ENCODE peak calls at places on chromosomes 13 and 19, in nine cellular contexts. R, V, T, S, D, J, Q, N and E are unnamed samples.

GRCh38 chr13:113843864-113844556 is 19.9 kb downstream of the GAS6 start:
- DNase-seq in Q (peak; percentile 65), R (no peak), S (no peak), T (no peak), N (no peak), V (peak; percentile 30), J (no peak), D (no peak), E (no peak)

GRCh38 chr13:48853381-48854102 is 122.2 kb upstream of the FNDC3A start:
- DNase-seq in R (no peak), S (no peak), D (no peak), V (no peak), T (no peak), N (peak; percentile 67), Q (no peak), J (no peak), E (no peak)

GRCh38 chr19:35267818-35268545 is 780 bp upstream of the USF2 start:
- DNase-seq in R (peak; percentile 68), D (peak; percentile 65), V (peak; percentile 74), T (peak; percentile 89), Q (peak; percentile 90), N (peak; percentile 67), S (peak; percentile 56), J (peak; percentile 57), E (peak; percentile 83)

GRCh38 chr13:102141625-102142472 is 260.0 kb downstream of the FGF14 start:
- DNase-seq in R (no peak), D (no peak), V (no peak), Q (no peak), N (peak; percentile 35), T (peak; percentile 31), S (no peak), J (no peak), E (no peak)

GRCh38 chr19:10193666-10194499 is 870 bp downstream of the DNMT1 start:
- DNase-seq in N (peak; percentile 76), V (no peak), Q (no peak), D (no peak), S (peak; percentile 3), J (no peak), R (peak; percentile 22), T (no peak), E (no peak)

GRCh38 chr13:110536006-110536693 is 25.4 kb downstream of the RAB20 start:
- DNase-seq in R (no peak), D (no peak), V (peak; percentile 65), N (no peak), J (no peak), T (no peak), Q (no peak), S (no peak), E (no peak)

GRCh38 chr13:49540552-49540951 is 44.8 kb downstream of the PHF11 start:
- DNase-seq in R (no peak), V (no peak), N (peak; percentile 62), D (no peak), J (no peak), S (peak; percentile 35), Q (no peak), T (peak; percentile 5), E (no peak)

GRCh38 chr19:44939668-44940067 is 2.4 kb upstream of the APOC4 start:
- DNase-seq in R (no peak), V (no peak), J (no peak), T (no peak), N (no peak), D (no peak), Q (no peak), S (no peak), E (no peak)

GRCh38 chr13:25281937-25282332 is 5.4 kb downstream of the MTMR6 start:
- DNase-seq in N (no peak), J (no peak), S (no peak), R (no peak), T (no peak), D (no peak), V (no peak), Q (no peak), E (no peak)

GRCh38 chr19:38252935-38253691 is 3.1 kb downstream of the PPP1R14A start:
- DNase-seq in S (no peak), T (peak; percentile 43), D (no peak), N (no peak), R (no peak), J (peak; percentile 75), Q (peak; percentile 92), V (peak; percentile 33), E (peak; percentile 69)

GRCh38 chr13:102400619-102401125 is 1.2 kb downstream of the FGF14 start:
- DNase-seq in J (no peak), R (no peak), V (no peak), D (no peak), T (peak; percentile 47), N (no peak), S (no peak), Q (peak; percentile 82), E (no peak)

GRCh38 chr19:1503925-1504430 is 8.8 kb downstream of the ADAMTSL5 start:
- DNase-seq in Q (peak; percentile 76), R (no peak), N (no peak), D (no peak), T (no peak), S (no peak), J (no peak), V (no peak), E (no peak)

GRCh38 chr19:14949876-14950275 is 8.6 kb downstream of the OR7C2 start:
- DNase-seq in T (no peak), Q (no peak), S (no peak), D (no peak), N (no peak), R (no peak), J (no peak), V (no peak), E (no peak)

GRCh38 chr13:26946675-26947342 is 186.2 kb upstream of the GPR12 start:
- DNase-seq in S (peak; percentile 29), T (peak; percentile 75), N (peak; percentile 73), V (no peak), J (no peak), D (no peak), R (no peak), Q (no peak), E (no peak)

GRCh38 chr13:88979465-88980180 is 1308.5 kb downstream of the SLITRK5 start:
- DNase-seq in R (no peak), Q (no peak), S (no peak), J (no peak), T (no peak), N (no peak), V (no peak), D (no peak), E (no peak)

GRCh38 chr19:38441660-38442348 is 8.3 kb downstream of the RYR1 start:
- DNase-seq in N (no peak), J (no peak), S (no peak), T (peak; percentile 71), D (no peak), Q (no peak), R (no peak), V (no peak), E (no peak)

GRCh38 chr19:5308471-5309437 is 31.9 kb downstream of the PTPRS start:
- DNase-seq in R (peak; percentile 39), N (peak; percentile 90), J (peak; percentile 88), D (no peak), Q (peak; percentile 91), T (no peak), S (no peak), V (no peak), E (peak; percentile 66)
- H3K4me3 ChIP-seq in R (no peak overlapping the region), N (no peak overlapping the region), J (peak overlapping the region; percentile 64), D (no peak overlapping the region), Q (no peak overlapping the region), T (no peak overlapping the region), S (peak overlapping the region; percentile 47), V (no peak overlapping the region), E (no peak overlapping the region)

DNA sequence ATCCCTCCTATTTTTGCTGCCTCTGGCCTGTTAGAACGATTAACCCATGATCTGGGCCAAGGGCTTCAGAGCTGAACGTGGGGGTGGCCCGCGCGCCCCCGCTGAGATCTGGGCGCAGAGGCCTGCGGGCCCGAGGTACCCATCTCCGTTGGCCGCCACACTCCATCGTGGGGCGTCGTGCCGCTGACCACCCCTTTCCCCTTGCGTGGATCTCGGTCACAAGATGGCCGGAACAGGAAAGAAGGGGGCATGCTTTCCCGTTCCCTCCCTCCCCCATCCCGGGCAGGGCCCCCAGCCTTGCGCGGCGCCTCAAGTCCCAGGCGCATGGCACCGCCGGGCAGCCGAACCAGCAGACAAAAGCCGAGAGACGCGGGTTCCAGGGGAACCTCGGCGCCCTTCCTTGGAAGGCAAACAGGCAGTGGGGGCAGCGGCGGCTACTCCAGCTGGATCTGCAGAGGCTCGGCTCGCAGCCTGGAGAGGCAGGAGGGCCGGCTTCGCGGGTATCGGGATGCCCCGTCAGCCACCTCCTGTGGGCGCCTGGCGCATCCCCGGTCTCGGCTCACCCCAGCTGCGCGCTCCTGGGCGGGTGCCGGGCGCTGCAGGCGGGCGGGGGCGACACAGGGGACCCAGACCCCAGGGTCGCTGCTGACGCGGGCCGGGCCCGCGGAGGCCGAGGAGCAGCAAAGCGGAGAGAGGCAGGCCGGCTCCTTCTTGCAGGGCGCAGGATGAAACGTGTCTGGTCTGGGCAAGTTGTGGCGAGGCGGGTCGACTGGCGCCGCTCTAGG is 500 bp downstream of the DZIP1 start:
- DNase-seq in Q (peak; percentile 83), S (no peak), N (peak; percentile 35), V (peak; percentile 20), J (no peak), R (no peak), T (peak; percentile 77), D (no peak), E (peak; percentile 24)
- H3K27ac ChIP-seq in Q (no peak overlapping the region), S (peak overlapping the region; percentile 80), N (peak overlapping the region; percentile 80), V (peak overlapping the region; percentile 63), J (peak overlapping the region; percentile 3), R (peak overlapping the region; percentile 47), T (peak overlapping the region; percentile 62), D (no peak overlapping the region), E (peak overlapping the region; percentile 65)

DNA sequence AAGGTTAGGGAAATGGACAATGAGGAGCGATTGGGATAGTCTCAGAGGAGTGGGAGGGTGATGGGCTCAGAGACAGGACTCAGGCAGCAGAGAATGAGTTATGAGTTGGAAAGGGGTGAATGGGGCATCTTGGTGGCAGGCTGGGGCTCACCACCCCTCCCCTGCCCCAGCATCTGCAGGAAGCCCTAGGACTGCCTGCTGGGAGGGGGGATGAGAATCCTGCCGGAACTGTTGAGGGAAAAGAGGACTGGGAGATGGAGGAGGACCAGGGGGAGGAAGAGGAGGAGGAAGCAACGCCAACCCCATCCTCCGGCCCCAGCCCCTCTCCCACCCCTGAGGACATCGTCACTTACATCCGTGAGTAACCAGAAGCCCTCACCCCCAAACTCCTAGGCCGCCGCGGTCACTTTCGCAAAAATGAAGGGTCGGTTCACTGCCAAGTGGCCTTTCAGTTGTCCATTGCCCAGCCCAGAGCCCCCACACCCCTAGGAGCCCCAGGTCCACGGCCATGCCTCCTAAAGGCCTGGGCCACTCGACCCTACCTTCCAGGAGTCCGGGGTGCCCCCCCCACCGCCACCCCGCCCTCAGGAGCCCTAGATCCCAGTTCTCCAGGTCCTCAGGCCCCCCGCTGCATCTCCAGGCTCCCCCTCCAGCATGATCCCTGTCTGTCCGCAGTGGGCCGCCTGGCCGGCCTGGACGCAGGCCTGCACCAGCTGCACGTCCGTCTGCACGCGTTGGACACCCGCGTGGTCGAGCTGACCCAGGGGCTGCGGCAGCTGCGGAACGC is 764 bp downstream of the CLEC11A start:
- DNase-seq in N (no peak), Q (no peak), S (no peak), T (no peak), D (no peak), R (no peak), J (peak; percentile 19), V (no peak), E (no peak)
- H3K4me3 ChIP-seq in N (peak overlapping the region; percentile 63), Q (peak overlapping the region; percentile 2), S (peak overlapping the region; percentile 88), T (peak overlapping the region; percentile 50), D (no peak overlapping the region), R (peak overlapping the region; percentile 51), J (peak overlapping the region; percentile 85), V (peak overlapping the region; percentile 70), E (peak overlapping the region; percentile 58)

DNA sequence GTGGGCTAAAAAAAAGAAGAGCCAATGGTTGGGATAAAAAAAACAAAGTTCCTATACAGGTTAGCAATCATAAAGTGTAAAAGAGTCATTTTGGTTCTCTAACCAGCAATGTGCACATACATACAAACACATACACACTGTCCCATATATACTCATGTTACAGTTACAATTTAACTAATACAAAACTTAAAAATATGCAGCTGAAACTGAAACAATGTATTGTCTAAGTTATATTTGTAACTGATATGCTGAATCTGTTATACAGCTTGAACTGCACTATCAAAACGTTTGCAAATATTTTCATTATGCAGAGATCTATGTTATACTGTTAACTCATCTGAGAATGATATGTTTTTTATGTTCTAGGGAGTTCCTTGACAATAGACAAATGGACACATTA is 173.7 kb downstream of the KLF12 start:
- DNase-seq in N (no peak), T (no peak), V (no peak), D (no peak), Q (no peak), R (no peak), J (no peak), S (no peak), E (no peak)
- H3K27ac ChIP-seq in N (no peak overlapping the region), T (no peak overlapping the region), V (no peak overlapping the region), D (no peak overlapping the region), Q (no peak overlapping the region), R (no peak overlapping the region), J (no peak overlapping the region), S (no peak overlapping the region), E (no peak overlapping the region)